ENCODE peak calls at places on chromosomes 11 and 22, in six cellular contexts. V is HepG2, Y is K562, U is HCT116, L is SK-N-SH, C is GM12878. Z is an unnamed sample.

GRCh38 chr11:58525037-58525614 is 17.2 kb upstream of the OR5B21 start:
- DNase-seq in C (peak; percentile 79), U (no peak), Y (no peak), L (no peak), V (no peak), Z (no peak)

GRCh38 chr22:19176732-19177131 is 1.8 kb downstream of the SLC25A1 start:
- DNase-seq in U (no peak), L (no peak), V (no peak), C (no peak), Y (no peak), Z (no peak)

GRCh38 chr11:2394818-2395105 is 5.8 kb upstream of the TSSC4 start:
- DNase-seq in U (no peak), L (no peak), C (no peak), Y (no peak), V (no peak), Z (no peak)

GRCh38 chr11:13317293-13318080 is 39.9 kb downstream of the BMAL1 start:
- DNase-seq in V (no peak), Y (no peak), U (no peak), L (peak; percentile 42), C (no peak), Z (no peak)

GRCh38 chr22:46237453-46238158 is 12.5 kb downstream of the CDPF1 start:
- DNase-seq in C (no peak), L (no peak), U (no peak), V (no peak), Y (no peak), Z (no peak)

GRCh38 chr11:46345131-46345597 is 2.1 kb upstream of the DGKZ start:
- DNase-seq in C (no peak), V (no peak), L (no peak), U (no peak), Y (no peak), Z (no peak)

GRCh38 chr11:64523456-64524187 is 67.4 kb upstream of the SLC22A12 start:
- DNase-seq in L (no peak), C (no peak), Y (no peak), V (no peak), U (no peak), Z (no peak)

GRCh38 chr11:14577835-14578529 is 57.8 kb upstream of the PSMA1 start:
- DNase-seq in V (no peak), Y (no peak), L (no peak), C (no peak), U (no peak), Z (no peak)

GRCh38 chr22:17883356-17883755 is 109.1 kb upstream of the BID start:
- DNase-seq in Y (no peak), L (no peak), V (no peak), C (no peak), U (no peak), Z (no peak)

GRCh38 chr22:50577697-50577986 is 585 bp downstream of the CPT1B start:
- DNase-seq in L (no peak), Y (no peak), V (no peak), U (no peak), C (no peak), Z (no peak)

GRCh38 chr11:118068206-118068944 is 8.5 kb upstream of the TMPRSS4 start:
- DNase-seq in U (no peak), Y (peak; percentile 63), C (no peak), V (no peak), L (no peak), Z (no peak)

GRCh38 chr11:63939351-63939920 is 634 bp downstream of the NAA40 start:
- DNase-seq in V (no peak), L (no peak), C (no peak), U (no peak), Y (no peak), Z (no peak)

GRCh38 chr11:69140635-69141034 is 15.1 kb upstream of the SMIM38 start:
- DNase-seq in Y (no peak), L (no peak), U (no peak), V (no peak), C (no peak), Z (no peak)

GRCh38 chr11:108609681-108610080 is 16.1 kb upstream of the EXPH5 start:
- DNase-seq in L (no peak), C (no peak), U (no peak), Y (no peak), V (no peak), Z (no peak)

GRCh38 chr22:41991111-41991510 is 7.5 kb upstream of the WBP2NL start:
- DNase-seq in U (no peak), L (no peak), C (no peak), V (no peak), Y (no peak), Z (no peak)

GRCh38 chr11:115500547-115501503 is 3.4 kb downstream of the CADM1 start:
- DNase-seq in U (no peak), L (peak; percentile 26), Y (no peak), C (no peak), V (peak; percentile 94), Z (no peak)

GRCh38 chr11:68763181-68763721 is 11.9 kb upstream of the TESMIN start:
- DNase-seq in L (peak; percentile 47), C (no peak), V (no peak), Y (no peak), U (no peak), Z (no peak)

GRCh38 chr22:44400763-44401060 is 88.0 kb upstream of the SHISAL1 start:
- DNase-seq in L (peak; percentile 11), C (no peak), V (no peak), Y (no peak), U (no peak), Z (no peak)

GRCh38 chr11:40032331-40032730 is 1427.1 kb downstream of the LRRC4C start:
- DNase-seq in U (no peak), L (no peak), C (no peak), Y (no peak), V (no peak), Z (no peak)

GRCh38 chr11:61141601-61142028 is 19.6 kb downstream of the VPS37C start:
- DNase-seq in U (no peak), Y (peak; percentile 65), L (no peak), C (no peak), V (no peak), Z (no peak)

GRCh38 chr11:73939096-73939495 is 11.7 kb upstream of the DNAJB13 start:
- DNase-seq in U (no peak), Y (no peak), C (no peak), L (no peak), V (no peak), Z (no peak)

GRCh38 chr11:66267379-66268209 is 845 bp upstream of the RAB1B start:
- DNase-seq in L (peak; percentile 96), C (peak; percentile 54), V (peak; percentile 57), Y (peak; percentile 91), U (peak; percentile 69), Z (peak; percentile 53)

DNA sequence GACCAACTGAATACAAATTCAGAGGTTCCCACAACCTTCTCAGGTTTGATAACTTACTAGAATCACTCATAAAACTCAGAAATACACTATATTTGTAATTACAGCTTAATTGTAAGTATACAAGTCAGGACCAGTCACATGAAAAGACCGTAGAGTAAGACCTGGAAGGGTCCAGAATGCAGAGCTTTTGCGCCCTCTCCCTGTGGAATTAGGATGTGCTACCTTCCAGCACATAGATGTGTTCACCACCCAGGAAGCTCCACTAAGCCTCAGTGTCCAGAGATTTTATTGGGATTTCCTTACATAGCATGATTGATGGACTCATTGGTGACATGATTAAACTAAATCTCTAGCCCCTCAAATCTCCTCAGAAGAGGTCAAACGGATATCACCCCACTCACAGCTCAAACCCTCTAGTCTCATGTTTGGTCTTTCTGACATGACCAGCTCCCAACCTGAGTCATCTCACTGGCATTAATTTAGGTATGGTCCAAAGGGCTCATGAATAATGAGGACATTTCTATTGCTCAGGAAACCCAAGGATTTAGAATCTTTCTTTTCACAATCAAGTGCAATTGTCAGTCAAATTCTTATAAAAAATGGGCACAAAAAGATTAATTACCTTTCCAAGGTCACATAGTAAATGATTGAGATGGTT is 77.2 kb upstream of the UBASH3B start:
- DNase-seq in C (no peak), U (no peak), Y (no peak), L (no peak), V (peak; percentile 6), Z (no peak)
- TF ChIP-seq REST in C (no peak), U (no peak), Y (no peak), L (no peak), V (no peak), Z (no peak)

DNA sequence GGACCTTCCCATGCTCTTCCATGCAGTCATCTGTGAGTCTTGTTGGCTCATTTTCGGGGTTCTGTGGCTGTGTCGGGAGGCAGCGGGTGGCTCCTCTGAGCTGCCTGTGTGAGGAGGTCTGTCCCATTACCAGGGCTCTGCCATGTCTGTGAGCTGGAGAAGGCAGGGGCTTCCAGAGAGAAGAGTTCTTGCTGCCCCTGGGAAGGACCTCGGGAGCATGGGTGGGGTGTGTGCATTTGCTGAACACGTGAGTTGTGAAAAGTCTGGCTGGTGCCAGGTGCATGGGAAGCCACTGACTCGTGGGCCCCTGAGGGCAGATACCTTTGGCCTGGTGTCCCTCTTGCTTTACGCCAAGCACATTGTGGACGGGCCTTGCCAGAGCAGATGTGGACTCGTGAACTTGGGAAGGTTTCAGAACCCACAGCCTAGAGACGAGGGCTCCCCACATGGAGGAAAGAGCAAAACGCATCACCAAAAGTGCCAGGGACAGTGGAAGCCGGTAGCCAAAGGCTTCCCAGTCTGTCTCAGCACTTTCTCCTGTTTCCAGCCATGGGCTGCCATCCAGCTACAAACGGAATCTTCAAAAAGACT is 1324.5 kb downstream of the BRD1 start:
- DNase-seq in V (no peak), U (no peak), Y (no peak), L (no peak), C (no peak), Z (no peak)
- TF ChIP-seq SIN3A in V (no peak), U (no peak), Y (no peak), L (no peak), C (no peak), Z (no peak)

GRCh38 chr11:94185387-94186084 is 56.9 kb downstream of the PANX1 start:
- DNase-seq in V (no peak), L (no peak), U (no peak), Y (no peak), C (no peak), Z (no peak)

GRCh38 chr11:94184362-94184761 is 55.7 kb downstream of the PANX1 start:
- DNase-seq in L (no peak), V (no peak), C (no peak), U (no peak), Y (no peak), Z (no peak)

GRCh38 chr11:94183251-94183885 is 54.7 kb downstream of the PANX1 start:
- DNase-seq in C (no peak), U (no peak), V (no peak), L (no peak), Y (no peak), Z (no peak)

GRCh38 chr11:94183886-94184264 is 55.2 kb downstream of the PANX1 start:
- DNase-seq in U (peak; percentile 49), C (peak; percentile 17), L (peak; percentile 33), Y (peak; percentile 69), V (peak; percentile 33), Z (peak; percentile 42)

GRCh38 chr11:94184861-94185260 is 56.2 kb downstream of the PANX1 start:
- DNase-seq in Y (no peak), C (no peak), V (no peak), L (no peak), U (no peak), Z (no peak)
- H3K4me3 ChIP-seq in Y (no peak overlapping the region), C (no peak overlapping the region), V (no peak overlapping the region), L (no peak overlapping the region), U (no peak overlapping the region), Z (no peak overlapping the region)

GRCh38 chr11:82398300-82398815 is 335.3 kb downstream of the FAM181B start:
- DNase-seq in C (no peak), V (peak; percentile 57), Y (no peak), U (no peak), L (no peak), Z (no peak)
- TF ChIP-seq REST in C (no peak), V (no peak), Y (no peak), U (no peak), L (no peak), Z (no peak)

GRCh38 chr11:28743101-28743550 is 634.9 kb downstream of the METTL15 start:
- DNase-seq in V (no peak), U (no peak), L (no peak), C (no peak), Y (no peak), Z (no peak)
- TF ChIP-seq SIN3A in V (no peak), U (no peak), L (no peak), C (no peak), Y (no peak), Z (no peak)

Z was measured in Panc1.